ENCODE peak calls at places on chromosomes 7 and 10, in eight cellular contexts. One of them, this sample, is unnamed.

GRCh38 chr10:31071232-31071999 is 39.8 kb upstream of the ZNF438 start:
- DNase-seq in NCI-H1092: no peak
- DNase-seq in RWPE1: peak
- DNase-seq in HEK293T: no peak
- DNase-seq in GM12865: no peak
- DNase-seq in naive thymus-derived CD8-positive, alpha-beta T cell: no peak
- DNase-seq in SK-MEL-5: no peak
- DNase-seq in LoVo: no peak
- DNase-seq in this sample: no peak

GRCh38 chr10:82981137-82981723 is 1106.2 kb downstream of the NRG3 start:
- DNase-seq in NCI-H1092: no peak
- DNase-seq in naive thymus-derived CD8-positive, alpha-beta T cell: no peak
- DNase-seq in HEK293T: no peak
- DNase-seq in RWPE1: no peak
- DNase-seq in GM12865: no peak
- DNase-seq in SK-MEL-5: no peak
- DNase-seq in LoVo: no peak
- DNase-seq in this sample: no peak

GRCh38 chr7:99366646-99367045 is 7.9 kb upstream of the ARPC1B start:
- DNase-seq in GM12865: no peak
- DNase-seq in naive thymus-derived CD8-positive, alpha-beta T cell: no peak
- DNase-seq in NCI-H1092: no peak
- DNase-seq in RWPE1: no peak
- DNase-seq in SK-MEL-5: no peak
- DNase-seq in LoVo: no peak
- DNase-seq in HEK293T: no peak
- DNase-seq in this sample: no peak

GRCh38 chr10:77685494-77685893 is 47.9 kb upstream of the KCNMA1 start:
- DNase-seq in RWPE1: no peak
- DNase-seq in LoVo: no peak
- DNase-seq in naive thymus-derived CD8-positive, alpha-beta T cell: no peak
- DNase-seq in SK-MEL-5: no peak
- DNase-seq in HEK293T: no peak
- DNase-seq in NCI-H1092: peak
- DNase-seq in GM12865: peak
- DNase-seq in this sample: no peak

GRCh38 chr7:159015081-159015893 is 129.4 kb downstream of the VIPR2 start:
- DNase-seq in naive thymus-derived CD8-positive, alpha-beta T cell: no peak
- DNase-seq in SK-MEL-5: peak
- DNase-seq in HEK293T: no peak
- DNase-seq in RWPE1: no peak
- DNase-seq in NCI-H1092: no peak
- DNase-seq in GM12865: no peak
- DNase-seq in LoVo: peak
- DNase-seq in this sample: no peak

GRCh38 chr10:10618139-10618538 is 399.5 kb upstream of the CELF2 start:
- DNase-seq in GM12865: no peak
- DNase-seq in HEK293T: no peak
- DNase-seq in RWPE1: no peak
- DNase-seq in NCI-H1092: no peak
- DNase-seq in naive thymus-derived CD8-positive, alpha-beta T cell: no peak
- DNase-seq in LoVo: no peak
- DNase-seq in SK-MEL-5: no peak
- DNase-seq in this sample: no peak

GRCh38 chr10:132388901-132389630 is 7.9 kb upstream of the PWWP2B start:
- DNase-seq in naive thymus-derived CD8-positive, alpha-beta T cell: peak
- DNase-seq in LoVo: no peak
- DNase-seq in HEK293T: no peak
- DNase-seq in GM12865: no peak
- DNase-seq in NCI-H1092: no peak
- DNase-seq in SK-MEL-5: no peak
- DNase-seq in RWPE1: no peak
- DNase-seq in this sample: no peak

GRCh38 chr7:121313220-121313792 is 15.5 kb upstream of the WNT16 start:
- DNase-seq in SK-MEL-5: no peak
- DNase-seq in NCI-H1092: no peak
- DNase-seq in GM12865: no peak
- DNase-seq in naive thymus-derived CD8-positive, alpha-beta T cell: no peak
- DNase-seq in HEK293T: no peak
- DNase-seq in LoVo: peak
- DNase-seq in RWPE1: peak
- DNase-seq in this sample: no peak

GRCh38 chr10:117266400-117266799 is 25.5 kb downstream of the SLC18A2 start:
- DNase-seq in GM12865: no peak
- DNase-seq in NCI-H1092: no peak
- DNase-seq in HEK293T: no peak
- DNase-seq in SK-MEL-5: no peak
- DNase-seq in RWPE1: no peak
- DNase-seq in naive thymus-derived CD8-positive, alpha-beta T cell: no peak
- DNase-seq in LoVo: no peak
- DNase-seq in this sample: no peak

GRCh38 chr7:142880886-142881505 is 4.5 kb downstream of the TRPV6 start:
- DNase-seq in GM12865: peak
- DNase-seq in SK-MEL-5: peak
- DNase-seq in naive thymus-derived CD8-positive, alpha-beta T cell: no peak
- DNase-seq in LoVo: peak
- DNase-seq in HEK293T: peak
- DNase-seq in NCI-H1092: no peak
- DNase-seq in RWPE1: peak
- DNase-seq in this sample: peak

GRCh38 chr10:23886355-23886754 is 322.6 kb upstream of the KIAA1217 start:
- DNase-seq in naive thymus-derived CD8-positive, alpha-beta T cell: no peak
- DNase-seq in SK-MEL-5: peak
- DNase-seq in RWPE1: no peak
- DNase-seq in HEK293T: peak
- DNase-seq in NCI-H1092: no peak
- DNase-seq in LoVo: no peak
- DNase-seq in GM12865: peak
- DNase-seq in this sample: no peak

GRCh38 chr7:87926581-87927461 is 7.2 kb upstream of the ADAM22 start:
- DNase-seq in HEK293T: no peak
- DNase-seq in naive thymus-derived CD8-positive, alpha-beta T cell: no peak
- DNase-seq in LoVo: peak
- DNase-seq in NCI-H1092: no peak
- DNase-seq in GM12865: peak
- DNase-seq in SK-MEL-5: no peak
- DNase-seq in RWPE1: no peak
- DNase-seq in this sample: peak

GRCh38 chr10:16843252-16843870 is 26.1 kb upstream of the RSU1 start:
- DNase-seq in HEK293T: peak
- DNase-seq in GM12865: peak
- DNase-seq in LoVo: peak
- DNase-seq in SK-MEL-5: peak
- DNase-seq in NCI-H1092: peak
- DNase-seq in naive thymus-derived CD8-positive, alpha-beta T cell: no peak
- DNase-seq in RWPE1: peak
- DNase-seq in this sample: peak

GRCh38 chr7:127598318-127598717 is 4.8 kb downstream of the FSCN3 start:
- DNase-seq in HEK293T: peak
- DNase-seq in LoVo: no peak
- DNase-seq in NCI-H1092: no peak
- DNase-seq in GM12865: no peak
- DNase-seq in naive thymus-derived CD8-positive, alpha-beta T cell: no peak
- DNase-seq in SK-MEL-5: peak
- DNase-seq in RWPE1: no peak
- DNase-seq in this sample: no peak

GRCh38 chr7:80785961-80786360 is 132.9 kb downstream of the SEMA3C start:
- DNase-seq in NCI-H1092: no peak
- DNase-seq in GM12865: no peak
- DNase-seq in naive thymus-derived CD8-positive, alpha-beta T cell: no peak
- DNase-seq in RWPE1: no peak
- DNase-seq in SK-MEL-5: no peak
- DNase-seq in LoVo: no peak
- DNase-seq in HEK293T: no peak
- DNase-seq in this sample: no peak

GRCh38 chr10:79079490-79080355 is 11.0 kb downstream of the ZMIZ1 start:
- DNase-seq in SK-MEL-5: no peak
- DNase-seq in RWPE1: no peak
- DNase-seq in GM12865: no peak
- DNase-seq in LoVo: no peak
- DNase-seq in HEK293T: no peak
- DNase-seq in naive thymus-derived CD8-positive, alpha-beta T cell: no peak
- DNase-seq in NCI-H1092: no peak
- DNase-seq in this sample: no peak

GRCh38 chr10:120456143-120456625 is 843 bp upstream of the PLPP4 start:
- DNase-seq in RWPE1: no peak
- DNase-seq in SK-MEL-5: no peak
- DNase-seq in HEK293T: no peak
- DNase-seq in GM12865: no peak
- DNase-seq in NCI-H1092: no peak
- DNase-seq in naive thymus-derived CD8-positive, alpha-beta T cell: no peak
- DNase-seq in LoVo: no peak
- DNase-seq in this sample: no peak

GRCh38 chr10:70481831-70482530 is 3.4 kb downstream of the PALD1 start:
- DNase-seq in HEK293T: no peak
- DNase-seq in GM12865: no peak
- DNase-seq in RWPE1: no peak
- DNase-seq in NCI-H1092: no peak
- DNase-seq in LoVo: no peak
- DNase-seq in naive thymus-derived CD8-positive, alpha-beta T cell: peak
- DNase-seq in SK-MEL-5: no peak
- DNase-seq in this sample: no peak

GRCh38 chr7:156616269-156617202 is 24.0 kb upstream of the RNF32 start:
- DNase-seq in HEK293T: no peak
- DNase-seq in naive thymus-derived CD8-positive, alpha-beta T cell: no peak
- DNase-seq in SK-MEL-5: no peak
- DNase-seq in RWPE1: no peak
- DNase-seq in LoVo: no peak
- DNase-seq in NCI-H1092: no peak
- DNase-seq in GM12865: no peak
- DNase-seq in this sample: no peak

GRCh38 chr7:43260980-43261878 is 148.8 kb downstream of the HECW1 start:
- DNase-seq in RWPE1: peak
- DNase-seq in GM12865: peak
- DNase-seq in naive thymus-derived CD8-positive, alpha-beta T cell: peak
- DNase-seq in NCI-H1092: peak
- DNase-seq in SK-MEL-5: peak
- DNase-seq in HEK293T: peak
- DNase-seq in LoVo: peak
- DNase-seq in this sample: peak

GRCh38 chr10:101429423-101429822 is 75.5 kb downstream of the BTRC start:
- DNase-seq in HEK293T: no peak
- DNase-seq in LoVo: no peak
- DNase-seq in GM12865: no peak
- DNase-seq in NCI-H1092: no peak
- DNase-seq in RWPE1: no peak
- DNase-seq in naive thymus-derived CD8-positive, alpha-beta T cell: no peak
- DNase-seq in SK-MEL-5: no peak
- DNase-seq in this sample: no peak

GRCh38 chr7:128260069-128260468 is 19.0 kb downstream of the LEP start:
- DNase-seq in RWPE1: no peak
- DNase-seq in HEK293T: no peak
- DNase-seq in SK-MEL-5: no peak
- DNase-seq in NCI-H1092: no peak
- DNase-seq in GM12865: no peak
- DNase-seq in naive thymus-derived CD8-positive, alpha-beta T cell: no peak
- DNase-seq in LoVo: no peak
- DNase-seq in this sample: no peak

GRCh38 chr10:13302821-13303555 is 3.1 kb upstream of the PHYH start:
- DNase-seq in GM12865: no peak
- DNase-seq in NCI-H1092: no peak
- DNase-seq in RWPE1: no peak
- DNase-seq in HEK293T: no peak
- DNase-seq in naive thymus-derived CD8-positive, alpha-beta T cell: no peak
- DNase-seq in SK-MEL-5: no peak
- DNase-seq in LoVo: no peak
- DNase-seq in this sample: no peak

GRCh38 chr10:72260215-72260587 is 13.5 kb upstream of the DDIT4 start:
- DNase-seq in GM12865: no peak
- DNase-seq in NCI-H1092: no peak
- DNase-seq in naive thymus-derived CD8-positive, alpha-beta T cell: no peak
- DNase-seq in LoVo: no peak
- DNase-seq in SK-MEL-5: no peak
- DNase-seq in HEK293T: no peak
- DNase-seq in RWPE1: no peak
- DNase-seq in this sample: no peak